ENCODE peak calls at places on chromosomes 7 and 10, in four cellular contexts. One of them, this sample, is unnamed.

GRCh38 chr10:115624448-115624847 is 531.3 kb downstream of the ATRNL1 start:
- DNase-seq in SK-N-SH: no peak
- DNase-seq in HCT116: no peak
- DNase-seq in K562: no peak
- DNase-seq in this sample: no peak

GRCh38 chr10:128463991-128464755 is 337.9 kb upstream of the MKI67 start:
- DNase-seq in SK-N-SH: no peak
- DNase-seq in HCT116: peak; percentile 48
- DNase-seq in K562: no peak
- DNase-seq in this sample: peak; percentile 60

GRCh38 chr7:82932516-82932915 is 230.2 kb downstream of the PCLO start:
- DNase-seq in SK-N-SH: no peak
- DNase-seq in HCT116: no peak
- DNase-seq in K562: no peak
- DNase-seq in this sample: no peak

GRCh38 chr7:76257973-76258372 is 44.5 kb upstream of the HSPB1 start:
- DNase-seq in SK-N-SH: peak; percentile 64
- DNase-seq in HCT116: no peak
- DNase-seq in K562: no peak
- DNase-seq in this sample: peak; percentile 32

GRCh38 chr10:67959839-67960476 is 75.5 kb downstream of the SIRT1 start:
- DNase-seq in SK-N-SH: peak; percentile 1
- DNase-seq in HCT116: no peak
- DNase-seq in K562: no peak
- DNase-seq in this sample: no peak

GRCh38 chr7:34091330-34091917 is 186.1 kb downstream of the BMPER start:
- DNase-seq in SK-N-SH: peak; percentile 33
- DNase-seq in HCT116: peak; percentile 43
- DNase-seq in K562: peak; percentile 12
- DNase-seq in this sample: peak; percentile 85

GRCh38 chr10:112562803-112563663 is 116.0 kb downstream of the VTI1A start:
- DNase-seq in SK-N-SH: no peak
- DNase-seq in HCT116: no peak
- DNase-seq in K562: no peak
- DNase-seq in this sample: no peak

GRCh38 chr10:27564880-27565279 is 60.8 kb downstream of the RAB18 start:
- DNase-seq in SK-N-SH: no peak
- DNase-seq in HCT116: no peak
- DNase-seq in K562: no peak
- DNase-seq in this sample: no peak

GRCh38 chr7:27242580-27243339 is at the start of gene EVX1:
- DNase-seq in SK-N-SH: no peak
- DNase-seq in HCT116: no peak
- DNase-seq in K562: no peak
- DNase-seq in this sample: no peak

GRCh38 chr7:84970683-84971082 is 216.2 kb downstream of the SEMA3D start:
- DNase-seq in SK-N-SH: no peak
- DNase-seq in HCT116: no peak
- DNase-seq in K562: no peak
- DNase-seq in this sample: no peak

GRCh38 chr7:43856996-43857395 is 12.3 kb downstream of the MRPS24 start:
- DNase-seq in SK-N-SH: no peak
- DNase-seq in HCT116: no peak
- DNase-seq in K562: no peak
- DNase-seq in this sample: no peak

GRCh38 chr10:102065561-102066420 is 642 bp downstream of the HPS6 start:
- DNase-seq in SK-N-SH: peak; percentile 79
- DNase-seq in HCT116: no peak
- DNase-seq in K562: no peak
- DNase-seq in this sample: peak; percentile 49

GRCh38 chr7:30888783-30889182 is 22.9 kb upstream of the AQP1 start:
- DNase-seq in SK-N-SH: no peak
- DNase-seq in HCT116: no peak
- DNase-seq in K562: no peak
- DNase-seq in this sample: no peak

GRCh38 chr7:93150200-93150835 is 2.1 kb upstream of the SAMD9L start:
- DNase-seq in SK-N-SH: no peak
- DNase-seq in HCT116: no peak
- DNase-seq in K562: no peak
- DNase-seq in this sample: no peak

GRCh38 chr7:155756322-155756721 is 55.9 kb downstream of the SHH start:
- DNase-seq in SK-N-SH: no peak
- DNase-seq in HCT116: no peak
- DNase-seq in K562: no peak
- DNase-seq in this sample: no peak

GRCh38 chr10:128043259-128044045 is 82.8 kb downstream of the MKI67 start:
- DNase-seq in SK-N-SH: no peak
- DNase-seq in HCT116: no peak
- DNase-seq in K562: no peak
- DNase-seq in this sample: no peak

GRCh38 chr10:13234172-13234571 is at the start of gene UCMA:
- DNase-seq in SK-N-SH: no peak
- DNase-seq in HCT116: no peak
- DNase-seq in K562: no peak
- DNase-seq in this sample: no peak

GRCh38 chr7:21850531-21851285 is 95.0 kb downstream of the CDCA7L start:
- DNase-seq in SK-N-SH: no peak
- DNase-seq in HCT116: no peak
- DNase-seq in K562: no peak
- DNase-seq in this sample: no peak

GRCh38 chr7:2432910-2433712 is 29.7 kb downstream of the CHST12 start:
- DNase-seq in SK-N-SH: no peak
- DNase-seq in HCT116: no peak
- DNase-seq in K562: no peak
- DNase-seq in this sample: no peak

GRCh38 chr7:2425749-2426148 is 22.3 kb downstream of the CHST12 start:
- DNase-seq in SK-N-SH: no peak
- DNase-seq in HCT116: no peak
- DNase-seq in K562: no peak
- DNase-seq in this sample: no peak

GRCh38 chr7:2436341-2437104 is 33.1 kb downstream of the CHST12 start:
- DNase-seq in SK-N-SH: peak; percentile 32
- DNase-seq in HCT116: no peak
- DNase-seq in K562: no peak
- DNase-seq in this sample: no peak

GRCh38 chr7:2433713-2434550 is 30.5 kb downstream of the CHST12 start:
- DNase-seq in SK-N-SH: peak; percentile 32
- DNase-seq in HCT116: no peak
- DNase-seq in K562: no peak
- DNase-seq in this sample: no peak

GRCh38 chr7:2431260-2431867 is 28.0 kb downstream of the CHST12 start:
- DNase-seq in SK-N-SH: peak; percentile 57
- DNase-seq in HCT116: no peak
- DNase-seq in K562: peak; percentile 35
- DNase-seq in this sample: no peak
- TF ChIP-seq JUND in SK-N-SH: no peak
- TF ChIP-seq JUND in HCT116: no peak
- TF ChIP-seq JUND in K562: no peak
- TF ChIP-seq JUND in this sample: no peak

GRCh38 chr7:108093903-108094302 is 36.3 kb downstream of the LAMB4 start:
- DNase-seq in SK-N-SH: no peak
- DNase-seq in HCT116: no peak
- DNase-seq in K562: no peak
- DNase-seq in this sample: no peak
- TF ChIP-seq JUND in SK-N-SH: no peak
- TF ChIP-seq JUND in HCT116: no peak
- TF ChIP-seq JUND in K562: no peak
- TF ChIP-seq JUND in this sample: no peak

DNA sequence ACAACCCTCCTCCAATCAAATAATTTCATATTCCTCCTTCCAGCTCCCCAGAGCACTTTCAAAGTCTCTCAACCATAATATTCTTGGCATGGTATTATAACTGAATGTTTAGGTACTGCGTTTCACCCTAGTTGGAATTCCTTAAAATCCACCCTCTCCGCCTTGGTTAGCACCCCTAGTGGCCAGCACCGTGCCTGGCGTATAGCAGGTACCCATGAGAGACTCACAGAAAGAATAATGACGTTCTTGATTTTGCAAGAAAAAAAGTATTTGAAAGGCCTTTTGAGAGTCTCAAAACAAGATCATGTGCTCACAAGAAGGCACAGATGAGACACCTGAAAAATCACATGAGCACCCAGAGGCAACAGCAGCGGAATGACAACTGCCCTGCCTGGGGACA is 50.8 kb downstream of the GLI3 start:
- DNase-seq in SK-N-SH: peak; percentile 30
- DNase-seq in HCT116: no peak
- DNase-seq in K562: peak; percentile 16
- DNase-seq in this sample: no peak
- TF ChIP-seq JUND in SK-N-SH: no peak
- TF ChIP-seq JUND in HCT116: no peak
- TF ChIP-seq JUND in K562: no peak
- TF ChIP-seq JUND in this sample: no peak

GRCh38 chr7:946256-946996 is 8.1 kb downstream of the ADAP1 start:
- DNase-seq in SK-N-SH: no peak
- DNase-seq in HCT116: no peak
- DNase-seq in K562: no peak
- DNase-seq in this sample: no peak
- TF ChIP-seq JUND in SK-N-SH: no peak
- TF ChIP-seq JUND in HCT116: no peak
- TF ChIP-seq JUND in K562: no peak
- TF ChIP-seq JUND in this sample: no peak

GRCh38 chr7:140640727-140641531 is at the start of gene DENND2A:
- DNase-seq in SK-N-SH: peak; percentile 99
- DNase-seq in HCT116: no peak
- DNase-seq in K562: peak; percentile 46
- DNase-seq in this sample: no peak
- TF ChIP-seq JUND in SK-N-SH: no peak
- TF ChIP-seq JUND in HCT116: no peak
- TF ChIP-seq JUND in K562: no peak
- TF ChIP-seq JUND in this sample: no peak

DNA sequence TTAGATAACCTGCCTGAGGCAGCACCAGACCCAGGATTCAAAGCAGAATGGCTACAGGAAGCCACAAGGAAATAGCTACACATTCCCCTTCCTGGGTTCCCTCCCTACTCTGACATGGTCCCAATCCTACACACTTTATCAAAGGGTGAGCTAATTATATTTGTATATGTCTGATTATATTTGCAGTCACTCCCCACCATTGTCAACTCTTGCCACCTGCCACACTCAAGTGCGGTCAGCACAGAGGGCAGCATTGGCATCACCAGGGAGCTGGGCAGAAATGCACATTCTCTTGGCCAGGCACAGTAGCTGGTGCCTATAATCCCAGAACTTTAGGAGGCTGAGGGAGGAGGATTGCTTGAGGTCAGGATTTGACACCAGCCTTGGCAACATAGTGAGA is 114.1 kb upstream of the PDLIM1 start:
- DNase-seq in SK-N-SH: no peak
- DNase-seq in HCT116: no peak
- DNase-seq in K562: no peak
- DNase-seq in this sample: no peak
- TF ChIP-seq JUND in SK-N-SH: no peak
- TF ChIP-seq JUND in HCT116: no peak
- TF ChIP-seq JUND in K562: no peak
- TF ChIP-seq JUND in this sample: no peak

DNA sequence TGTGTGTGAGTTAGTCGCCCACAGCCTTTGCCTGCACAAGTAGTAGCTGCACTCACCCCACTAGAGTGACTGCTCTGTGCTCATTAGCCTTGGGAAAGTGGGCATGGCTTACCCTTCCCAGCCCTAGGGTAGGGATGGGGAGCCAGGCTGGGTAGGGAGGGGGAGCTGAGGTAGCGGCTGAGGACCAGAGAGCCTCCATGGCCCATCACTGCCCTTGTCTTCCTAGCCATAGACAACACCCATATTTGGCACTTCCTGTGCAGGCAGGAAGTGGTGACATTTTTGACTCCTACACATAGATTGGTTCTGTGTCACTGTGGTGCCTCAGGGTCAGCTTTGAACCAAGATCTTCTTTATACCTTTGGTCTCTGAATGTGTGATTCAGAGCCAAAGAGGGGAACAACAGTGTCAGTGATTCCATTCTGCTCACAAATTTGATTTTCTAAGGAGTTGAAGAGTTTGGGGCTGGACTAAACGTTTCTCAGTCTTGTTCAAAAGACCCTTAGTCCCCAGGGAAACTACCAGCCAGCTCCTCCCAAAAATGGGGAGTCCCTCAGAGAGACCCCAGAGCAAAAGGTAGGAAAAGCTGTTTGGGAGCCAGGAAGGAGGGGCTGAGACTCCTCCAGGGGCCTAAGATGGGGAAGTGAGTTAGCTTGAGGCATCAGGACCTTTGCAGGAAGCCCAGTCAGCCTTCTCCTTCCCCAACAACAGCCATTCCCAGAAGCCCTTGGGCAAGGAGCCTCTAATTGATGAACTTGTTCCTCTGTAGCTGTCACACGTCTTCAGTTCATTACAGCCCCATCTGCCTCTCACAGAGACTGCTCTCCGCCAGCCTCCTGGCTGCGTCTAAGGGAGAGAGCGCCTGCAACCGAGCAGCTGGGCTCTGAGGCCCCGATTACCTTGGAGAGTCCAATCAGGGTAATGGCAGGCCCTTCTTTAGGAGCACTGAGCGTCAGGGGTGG is 135.0 kb downstream of the CDH23 start:
- DNase-seq in SK-N-SH: no peak
- DNase-seq in HCT116: no peak
- DNase-seq in K562: no peak
- DNase-seq in this sample: no peak
- TF ChIP-seq JUND in SK-N-SH: no peak
- TF ChIP-seq JUND in HCT116: no peak
- TF ChIP-seq JUND in K562: no peak
- TF ChIP-seq JUND in this sample: no peak

GRCh38 chr10:104680467-104681401 is 39.6 kb downstream of the SORCS3 start:
- DNase-seq in SK-N-SH: peak; percentile 82
- DNase-seq in HCT116: no peak
- DNase-seq in K562: no peak
- DNase-seq in this sample: no peak
- TF ChIP-seq JUND in SK-N-SH: no peak
- TF ChIP-seq JUND in HCT116: no peak
- TF ChIP-seq JUND in K562: no peak
- TF ChIP-seq JUND in this sample: no peak

DNA sequence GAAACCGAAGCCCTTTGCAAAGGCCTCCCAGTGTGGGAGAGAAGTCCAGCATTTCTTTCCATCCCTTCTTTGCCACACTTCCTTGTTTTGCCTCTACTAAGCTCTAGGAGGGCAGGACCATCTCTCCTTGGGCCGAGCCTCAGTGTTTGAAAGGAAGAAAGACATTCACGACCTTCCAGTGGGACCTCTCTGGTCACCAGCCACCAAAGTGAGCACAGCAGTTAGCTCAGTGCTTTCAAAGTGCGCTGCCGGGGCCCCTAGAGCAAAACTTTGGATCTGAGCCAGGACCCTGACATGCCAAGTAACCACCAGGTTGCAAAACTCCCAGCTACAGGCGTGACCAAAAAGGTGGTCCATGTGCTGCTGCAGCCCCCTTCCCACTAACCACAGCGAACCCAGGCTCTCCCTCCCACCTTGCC is 12.3 kb downstream of the CTBP2 start:
- DNase-seq in SK-N-SH: no peak
- DNase-seq in HCT116: no peak
- DNase-seq in K562: no peak
- DNase-seq in this sample: no peak
- TF ChIP-seq JUND in SK-N-SH: no peak
- TF ChIP-seq JUND in HCT116: no peak
- TF ChIP-seq JUND in K562: no peak
- TF ChIP-seq JUND in this sample: no peak